ENCODE peak calls at places on chromosomes 5 and 9, in seven cellular contexts. One of them, this sample, is unnamed.

GRCh38 chr5:140402258-140403074 is 833 bp downstream of the ANKHD1 start:
- DNase-seq in SK-N-SH: peak; percentile 66
- DNase-seq in sigmoid colon: peak; percentile 73
- DNase-seq in neural progenitor cell: peak; percentile 84
- DNase-seq in CD4-positive, alpha-beta memory T cell: peak; percentile 66
- DNase-seq in CD4-positive, alpha-beta T cell: peak; percentile 20
- DNase-seq in ovary: no peak
- DNase-seq in this sample: peak; percentile 91

GRCh38 chr9:32468740-32469139 is 57.3 kb downstream of the RIGI start:
- DNase-seq in SK-N-SH: no peak
- DNase-seq in sigmoid colon: no peak
- DNase-seq in neural progenitor cell: no peak
- DNase-seq in CD4-positive, alpha-beta memory T cell: no peak
- DNase-seq in CD4-positive, alpha-beta T cell: no peak
- DNase-seq in ovary: no peak
- DNase-seq in this sample: no peak

GRCh38 chr9:2907401-2907800 is 63.5 kb upstream of the PUM3 start:
- DNase-seq in SK-N-SH: no peak
- DNase-seq in sigmoid colon: no peak
- DNase-seq in neural progenitor cell: no peak
- DNase-seq in CD4-positive, alpha-beta memory T cell: no peak
- DNase-seq in CD4-positive, alpha-beta T cell: no peak
- DNase-seq in ovary: no peak
- DNase-seq in this sample: no peak

GRCh38 chr5:111749303-111750026 is 7.5 kb downstream of the NREP start:
- DNase-seq in SK-N-SH: no peak
- DNase-seq in sigmoid colon: no peak
- DNase-seq in neural progenitor cell: no peak
- DNase-seq in CD4-positive, alpha-beta memory T cell: no peak
- DNase-seq in CD4-positive, alpha-beta T cell: no peak
- DNase-seq in ovary: no peak
- DNase-seq in this sample: no peak

GRCh38 chr9:131438190-131438589 is 44.3 kb downstream of the PRRC2B start:
- DNase-seq in SK-N-SH: no peak
- DNase-seq in sigmoid colon: peak; percentile 21
- DNase-seq in neural progenitor cell: no peak
- DNase-seq in CD4-positive, alpha-beta memory T cell: no peak
- DNase-seq in CD4-positive, alpha-beta T cell: no peak
- DNase-seq in ovary: no peak
- DNase-seq in this sample: no peak

GRCh38 chr5:19745247-19745646 is 242.8 kb downstream of the CDH18 start:
- DNase-seq in SK-N-SH: no peak
- DNase-seq in sigmoid colon: no peak
- DNase-seq in neural progenitor cell: peak; percentile 5
- DNase-seq in CD4-positive, alpha-beta memory T cell: no peak
- DNase-seq in CD4-positive, alpha-beta T cell: no peak
- DNase-seq in ovary: no peak
- DNase-seq in this sample: no peak

GRCh38 chr9:129266536-129266935 is 88.5 kb upstream of the IER5L start:
- DNase-seq in SK-N-SH: no peak
- DNase-seq in sigmoid colon: no peak
- DNase-seq in neural progenitor cell: no peak
- DNase-seq in CD4-positive, alpha-beta memory T cell: no peak
- DNase-seq in CD4-positive, alpha-beta T cell: no peak
- DNase-seq in ovary: no peak
- DNase-seq in this sample: no peak

GRCh38 chr9:136372561-136373299 is 739 bp downstream of the CARD9 start:
- DNase-seq in SK-N-SH: peak; percentile 84
- DNase-seq in sigmoid colon: peak; percentile 82
- DNase-seq in neural progenitor cell: peak; percentile 36
- DNase-seq in CD4-positive, alpha-beta memory T cell: no peak
- DNase-seq in CD4-positive, alpha-beta T cell: no peak
- DNase-seq in ovary: no peak
- DNase-seq in this sample: peak; percentile 71

GRCh38 chr5:73061593-73061992 is 58.8 kb upstream of the TMEM171 start:
- DNase-seq in SK-N-SH: no peak
- DNase-seq in sigmoid colon: no peak
- DNase-seq in neural progenitor cell: no peak
- DNase-seq in CD4-positive, alpha-beta memory T cell: no peak
- DNase-seq in CD4-positive, alpha-beta T cell: no peak
- DNase-seq in ovary: no peak
- DNase-seq in this sample: no peak

GRCh38 chr5:112823656-112824055 is 37.4 kb upstream of the SRP19 start:
- DNase-seq in SK-N-SH: no peak
- DNase-seq in sigmoid colon: no peak
- DNase-seq in neural progenitor cell: no peak
- DNase-seq in CD4-positive, alpha-beta memory T cell: no peak
- DNase-seq in CD4-positive, alpha-beta T cell: no peak
- DNase-seq in ovary: no peak
- DNase-seq in this sample: no peak

GRCh38 chr9:89010526-89011089 is 19.3 kb downstream of the S1PR3 start:
- DNase-seq in SK-N-SH: no peak
- DNase-seq in sigmoid colon: no peak
- DNase-seq in neural progenitor cell: peak; percentile 35
- DNase-seq in CD4-positive, alpha-beta memory T cell: no peak
- DNase-seq in CD4-positive, alpha-beta T cell: no peak
- DNase-seq in ovary: no peak
- DNase-seq in this sample: no peak

GRCh38 chr9:131529597-131530545 is 1.2 kb downstream of the UCK1 start:
- DNase-seq in SK-N-SH: no peak
- DNase-seq in sigmoid colon: peak; percentile 46
- DNase-seq in neural progenitor cell: no peak
- DNase-seq in CD4-positive, alpha-beta memory T cell: peak; percentile 22
- DNase-seq in CD4-positive, alpha-beta T cell: no peak
- DNase-seq in ovary: no peak
- DNase-seq in this sample: no peak

GRCh38 chr5:18798058-18798457 is 1163.8 kb downstream of the TAF11L14 start:
- DNase-seq in SK-N-SH: no peak
- DNase-seq in sigmoid colon: no peak
- DNase-seq in neural progenitor cell: no peak
- DNase-seq in CD4-positive, alpha-beta memory T cell: no peak
- DNase-seq in CD4-positive, alpha-beta T cell: no peak
- DNase-seq in ovary: no peak
- DNase-seq in this sample: peak; percentile 86

GRCh38 chr5:135822286-135822685 is 12.2 kb upstream of the SLC25A48 start:
- DNase-seq in SK-N-SH: no peak
- DNase-seq in sigmoid colon: no peak
- DNase-seq in neural progenitor cell: no peak
- DNase-seq in CD4-positive, alpha-beta memory T cell: no peak
- DNase-seq in CD4-positive, alpha-beta T cell: no peak
- DNase-seq in ovary: no peak
- DNase-seq in this sample: peak; percentile 31

GRCh38 chr5:17339841-17340240 is 122.4 kb downstream of the BASP1 start:
- DNase-seq in SK-N-SH: no peak
- DNase-seq in sigmoid colon: no peak
- DNase-seq in neural progenitor cell: no peak
- DNase-seq in CD4-positive, alpha-beta memory T cell: no peak
- DNase-seq in CD4-positive, alpha-beta T cell: no peak
- DNase-seq in ovary: no peak
- DNase-seq in this sample: no peak

GRCh38 chr5:17331649-17332048 is 114.2 kb downstream of the BASP1 start:
- DNase-seq in SK-N-SH: no peak
- DNase-seq in sigmoid colon: no peak
- DNase-seq in neural progenitor cell: no peak
- DNase-seq in CD4-positive, alpha-beta memory T cell: no peak
- DNase-seq in CD4-positive, alpha-beta T cell: no peak
- DNase-seq in ovary: no peak
- DNase-seq in this sample: no peak

GRCh38 chr5:17340363-17340762 is 122.9 kb downstream of the BASP1 start:
- DNase-seq in SK-N-SH: no peak
- DNase-seq in sigmoid colon: no peak
- DNase-seq in neural progenitor cell: no peak
- DNase-seq in CD4-positive, alpha-beta memory T cell: no peak
- DNase-seq in CD4-positive, alpha-beta T cell: no peak
- DNase-seq in ovary: no peak
- DNase-seq in this sample: no peak

GRCh38 chr5:17333755-17334154 is 116.3 kb downstream of the BASP1 start:
- DNase-seq in SK-N-SH: no peak
- DNase-seq in sigmoid colon: no peak
- DNase-seq in neural progenitor cell: no peak
- DNase-seq in CD4-positive, alpha-beta memory T cell: no peak
- DNase-seq in CD4-positive, alpha-beta T cell: no peak
- DNase-seq in ovary: no peak
- DNase-seq in this sample: no peak

GRCh38 chr5:17336054-17336453 is 118.6 kb downstream of the BASP1 start:
- DNase-seq in SK-N-SH: no peak
- DNase-seq in sigmoid colon: no peak
- DNase-seq in neural progenitor cell: no peak
- DNase-seq in CD4-positive, alpha-beta memory T cell: no peak
- DNase-seq in CD4-positive, alpha-beta T cell: no peak
- DNase-seq in ovary: no peak
- DNase-seq in this sample: peak; percentile 56
- H3K9me3 ChIP-seq in SK-N-SH: no peaks in the 10 kb centered on the region
- H3K9me3 ChIP-seq in sigmoid colon: no peaks in the 10 kb centered on the region
- H3K9me3 ChIP-seq in neural progenitor cell: no peaks in the 10 kb centered on the region
- H3K9me3 ChIP-seq in CD4-positive, alpha-beta memory T cell: no peaks in the 10 kb centered on the region
- H3K9me3 ChIP-seq in CD4-positive, alpha-beta T cell: no peaks in the 10 kb centered on the region
- H3K9me3 ChIP-seq in ovary: no peaks in the 10 kb centered on the region
- H3K9me3 ChIP-seq in this sample: peaks cover 51% of the 10 kb centered on the region

DNA sequence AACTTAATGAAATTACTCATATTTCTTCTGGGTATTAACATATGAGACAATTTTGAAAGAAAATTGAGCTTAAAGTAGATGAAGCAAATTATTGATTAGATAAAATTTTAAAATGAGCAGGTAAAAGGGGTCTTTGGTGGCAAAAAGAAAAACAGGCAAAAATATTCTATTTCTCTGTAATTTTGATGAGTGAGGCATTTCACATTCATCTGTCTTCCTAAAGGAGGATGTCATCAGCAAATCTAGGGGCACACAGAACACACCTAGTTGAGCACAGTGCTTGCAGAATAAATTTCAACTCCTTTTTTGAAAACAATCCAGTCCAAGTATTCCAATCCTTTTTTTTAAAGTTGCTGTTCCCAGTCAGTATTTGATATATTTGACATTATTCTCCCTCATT is 16.2 kb downstream of the ZNF189 start:
- DNase-seq in SK-N-SH: no peak
- DNase-seq in sigmoid colon: no peak
- DNase-seq in neural progenitor cell: no peak
- DNase-seq in CD4-positive, alpha-beta memory T cell: no peak
- DNase-seq in CD4-positive, alpha-beta T cell: no peak
- DNase-seq in ovary: no peak
- DNase-seq in this sample: no peak
- H3K9me3 ChIP-seq in SK-N-SH: peaks cover 20% of the 10 kb centered on the region
- H3K9me3 ChIP-seq in sigmoid colon: peaks cover 11% of the 10 kb centered on the region
- H3K9me3 ChIP-seq in neural progenitor cell: peaks cover 17% of the 10 kb centered on the region
- H3K9me3 ChIP-seq in CD4-positive, alpha-beta memory T cell: peaks cover 1% of the 10 kb centered on the region
- H3K9me3 ChIP-seq in CD4-positive, alpha-beta T cell: peaks cover 72% of the 10 kb centered on the region
- H3K9me3 ChIP-seq in ovary: peaks cover under 1% of the 10 kb centered on the region
- H3K9me3 ChIP-seq in this sample: peaks cover 32% of the 10 kb centered on the region

GRCh38 chr9:92850898-92851297 is 26.9 kb downstream of the ZNF484 start:
- DNase-seq in SK-N-SH: no peak
- DNase-seq in sigmoid colon: no peak
- DNase-seq in neural progenitor cell: no peak
- DNase-seq in CD4-positive, alpha-beta memory T cell: no peak
- DNase-seq in CD4-positive, alpha-beta T cell: no peak
- DNase-seq in ovary: no peak
- DNase-seq in this sample: no peak

DNA sequence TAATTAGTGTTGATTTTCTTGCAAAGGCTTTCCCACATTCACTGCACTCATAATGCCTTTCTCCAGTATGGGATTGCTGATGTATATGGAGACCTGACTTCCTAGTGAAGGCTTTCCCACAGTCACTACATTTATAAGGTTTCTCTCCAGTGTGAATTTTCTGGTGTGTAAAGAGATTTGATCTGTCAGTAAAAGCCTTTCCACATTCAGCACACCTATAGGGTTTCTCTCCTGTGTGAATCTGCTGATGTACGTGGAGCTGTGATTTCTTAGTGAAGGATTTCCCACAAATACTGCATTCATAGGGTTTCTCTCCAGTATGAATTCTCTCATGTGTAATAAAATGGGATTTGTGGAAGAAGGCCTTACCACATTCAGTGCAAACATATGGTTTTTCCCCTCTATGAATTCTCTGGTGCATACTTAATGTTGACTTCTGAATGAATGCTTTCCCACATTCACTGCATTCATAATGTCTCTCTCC is 31.1 kb downstream of the ZNF484 start:
- DNase-seq in SK-N-SH: no peak
- DNase-seq in sigmoid colon: no peak
- DNase-seq in neural progenitor cell: no peak
- DNase-seq in CD4-positive, alpha-beta memory T cell: no peak
- DNase-seq in CD4-positive, alpha-beta T cell: no peak
- DNase-seq in ovary: no peak
- DNase-seq in this sample: no peak
- H3K9me3 ChIP-seq in SK-N-SH: peaks cover 28% of the 10 kb centered on the region
- H3K9me3 ChIP-seq in sigmoid colon: peaks cover 19% of the 10 kb centered on the region
- H3K9me3 ChIP-seq in neural progenitor cell: peaks cover 38% of the 10 kb centered on the region
- H3K9me3 ChIP-seq in CD4-positive, alpha-beta memory T cell: no peaks in the 10 kb centered on the region
- H3K9me3 ChIP-seq in CD4-positive, alpha-beta T cell: peaks cover 63% of the 10 kb centered on the region
- H3K9me3 ChIP-seq in ovary: no peaks in the 10 kb centered on the region
- H3K9me3 ChIP-seq in this sample: peaks cover 87% of the 10 kb centered on the region

GRCh38 chr5:4159681-4160080 is 564.0 kb downstream of the IRX1 start:
- DNase-seq in SK-N-SH: no peak
- DNase-seq in sigmoid colon: no peak
- DNase-seq in neural progenitor cell: no peak
- DNase-seq in CD4-positive, alpha-beta memory T cell: no peak
- DNase-seq in CD4-positive, alpha-beta T cell: no peak
- DNase-seq in ovary: no peak
- DNase-seq in this sample: no peak
- H3K9me3 ChIP-seq in SK-N-SH: peaks cover 4% of the 10 kb centered on the region
- H3K9me3 ChIP-seq in sigmoid colon: no peaks in the 10 kb centered on the region
- H3K9me3 ChIP-seq in neural progenitor cell: no peaks in the 10 kb centered on the region
- H3K9me3 ChIP-seq in CD4-positive, alpha-beta memory T cell: no peaks in the 10 kb centered on the region
- H3K9me3 ChIP-seq in CD4-positive, alpha-beta T cell: no peaks in the 10 kb centered on the region
- H3K9me3 ChIP-seq in ovary: no peaks in the 10 kb centered on the region
- H3K9me3 ChIP-seq in this sample: no peaks in the 10 kb centered on the region

GRCh38 chr5:90184764-90185163 is 224.8 kb downstream of the CETN3 start:
- DNase-seq in SK-N-SH: no peak
- DNase-seq in sigmoid colon: no peak
- DNase-seq in neural progenitor cell: no peak
- DNase-seq in CD4-positive, alpha-beta memory T cell: no peak
- DNase-seq in CD4-positive, alpha-beta T cell: no peak
- DNase-seq in ovary: no peak
- DNase-seq in this sample: no peak
- H3K9me3 ChIP-seq in SK-N-SH: no peaks in the 10 kb centered on the region
- H3K9me3 ChIP-seq in sigmoid colon: no peaks in the 10 kb centered on the region
- H3K9me3 ChIP-seq in neural progenitor cell: no peaks in the 10 kb centered on the region
- H3K9me3 ChIP-seq in CD4-positive, alpha-beta memory T cell: no peaks in the 10 kb centered on the region
- H3K9me3 ChIP-seq in CD4-positive, alpha-beta T cell: no peaks in the 10 kb centered on the region
- H3K9me3 ChIP-seq in ovary: no peaks in the 10 kb centered on the region
- H3K9me3 ChIP-seq in this sample: no peaks in the 10 kb centered on the region

GRCh38 chr5:178984145-178985072 is 10.7 kb downstream of the GRM6 start:
- DNase-seq in SK-N-SH: no peak
- DNase-seq in sigmoid colon: no peak
- DNase-seq in neural progenitor cell: no peak
- DNase-seq in CD4-positive, alpha-beta memory T cell: no peak
- DNase-seq in CD4-positive, alpha-beta T cell: no peak
- DNase-seq in ovary: no peak
- DNase-seq in this sample: no peak

GRCh38 chr5:178988436-178989220 is 6.5 kb downstream of the GRM6 start:
- DNase-seq in SK-N-SH: no peak
- DNase-seq in sigmoid colon: no peak
- DNase-seq in neural progenitor cell: no peak
- DNase-seq in CD4-positive, alpha-beta memory T cell: no peak
- DNase-seq in CD4-positive, alpha-beta T cell: no peak
- DNase-seq in ovary: no peak
- DNase-seq in this sample: no peak

GRCh38 chr5:178989311-178989710 is 5.8 kb downstream of the GRM6 start:
- DNase-seq in SK-N-SH: no peak
- DNase-seq in sigmoid colon: no peak
- DNase-seq in neural progenitor cell: no peak
- DNase-seq in CD4-positive, alpha-beta memory T cell: no peak
- DNase-seq in CD4-positive, alpha-beta T cell: no peak
- DNase-seq in ovary: no peak
- DNase-seq in this sample: no peak

GRCh38 chr5:178983728-178984127 is 11.4 kb downstream of the GRM6 start:
- DNase-seq in SK-N-SH: no peak
- DNase-seq in sigmoid colon: no peak
- DNase-seq in neural progenitor cell: no peak
- DNase-seq in CD4-positive, alpha-beta memory T cell: no peak
- DNase-seq in CD4-positive, alpha-beta T cell: no peak
- DNase-seq in ovary: no peak
- DNase-seq in this sample: no peak

GRCh38 chr5:178986326-178986960 is 8.7 kb downstream of the GRM6 start:
- DNase-seq in SK-N-SH: no peak
- DNase-seq in sigmoid colon: no peak
- DNase-seq in neural progenitor cell: no peak
- DNase-seq in CD4-positive, alpha-beta memory T cell: no peak
- DNase-seq in CD4-positive, alpha-beta T cell: no peak
- DNase-seq in ovary: no peak
- DNase-seq in this sample: no peak
- H3K9me3 ChIP-seq in SK-N-SH: no peaks in the 10 kb centered on the region
- H3K9me3 ChIP-seq in sigmoid colon: peaks cover 19% of the 10 kb centered on the region
- H3K9me3 ChIP-seq in neural progenitor cell: no peaks in the 10 kb centered on the region
- H3K9me3 ChIP-seq in CD4-positive, alpha-beta memory T cell: no peaks in the 10 kb centered on the region
- H3K9me3 ChIP-seq in CD4-positive, alpha-beta T cell: peaks cover 12% of the 10 kb centered on the region
- H3K9me3 ChIP-seq in ovary: peaks cover 6% of the 10 kb centered on the region
- H3K9me3 ChIP-seq in this sample: peaks cover 33% of the 10 kb centered on the region